ENCODE peak calls at places on chromosomes 3 and 15, in eight cellular contexts. One of them, this sample, is unnamed.
A peak's percentile ranks its signal among the peaks of the same experiment; 100 is the strongest.

GRCh38 chr3:136211547-136211946 is 15.4 kb upstream of the MSL2 start:
- DNase-seq in PC-3: no peak
- DNase-seq in OCI-LY7: no peak
- DNase-seq in GM23338: no peak
- DNase-seq in MM.1S: no peak
- DNase-seq in neural progenitor cell: no peak
- DNase-seq in SK-N-SH: no peak
- DNase-seq in HCT116: no peak
- DNase-seq in this sample: no peak

GRCh38 chr15:73295630-73296286 is 73.0 kb downstream of the HCN4 start:
- DNase-seq in PC-3: no peak
- DNase-seq in OCI-LY7: no peak
- DNase-seq in GM23338: no peak
- DNase-seq in MM.1S: no peak
- DNase-seq in neural progenitor cell: no peak
- DNase-seq in SK-N-SH: no peak
- DNase-seq in HCT116: no peak
- DNase-seq in this sample: peak; percentile 49

GRCh38 chr3:174951023-174951422 is 91.9 kb downstream of the NAALADL2 start:
- DNase-seq in PC-3: peak; percentile 89
- DNase-seq in OCI-LY7: no peak
- DNase-seq in GM23338: no peak
- DNase-seq in MM.1S: no peak
- DNase-seq in neural progenitor cell: no peak
- DNase-seq in SK-N-SH: no peak
- DNase-seq in HCT116: peak; percentile 33
- DNase-seq in this sample: no peak

GRCh38 chr3:16234281-16234680 is 30.5 kb downstream of the DPH3 start:
- DNase-seq in PC-3: no peak
- DNase-seq in OCI-LY7: no peak
- DNase-seq in GM23338: no peak
- DNase-seq in MM.1S: no peak
- DNase-seq in neural progenitor cell: no peak
- DNase-seq in SK-N-SH: no peak
- DNase-seq in HCT116: no peak
- DNase-seq in this sample: no peak

GRCh38 chr15:48566669-48567068 is 78.8 kb downstream of the FBN1 start:
- DNase-seq in PC-3: no peak
- DNase-seq in OCI-LY7: no peak
- DNase-seq in GM23338: peak; percentile 24
- DNase-seq in MM.1S: no peak
- DNase-seq in neural progenitor cell: no peak
- DNase-seq in SK-N-SH: no peak
- DNase-seq in HCT116: no peak
- DNase-seq in this sample: no peak

GRCh38 chr15:92807971-92808571 is 92.1 kb upstream of the CHD2 start:
- DNase-seq in PC-3: peak; percentile 31
- DNase-seq in OCI-LY7: peak; percentile 50
- DNase-seq in GM23338: peak; percentile 46
- DNase-seq in MM.1S: no peak
- DNase-seq in neural progenitor cell: no peak
- DNase-seq in SK-N-SH: no peak
- DNase-seq in HCT116: no peak
- DNase-seq in this sample: peak; percentile 41

GRCh38 chr15:48096813-48097212 is 24.0 kb upstream of the SLC24A5 start:
- DNase-seq in PC-3: peak; percentile 54
- DNase-seq in OCI-LY7: no peak
- DNase-seq in GM23338: no peak
- DNase-seq in MM.1S: no peak
- DNase-seq in neural progenitor cell: no peak
- DNase-seq in SK-N-SH: no peak
- DNase-seq in HCT116: no peak
- DNase-seq in this sample: no peak

GRCh38 chr3:185397676-185398075 is 34.7 kb downstream of the MAP3K13 start:
- DNase-seq in PC-3: no peak
- DNase-seq in OCI-LY7: no peak
- DNase-seq in GM23338: no peak
- DNase-seq in MM.1S: no peak
- DNase-seq in neural progenitor cell: no peak
- DNase-seq in SK-N-SH: peak; percentile 46
- DNase-seq in HCT116: no peak
- DNase-seq in this sample: no peak

GRCh38 chr3:157119369-157119951 is 40.5 kb downstream of the CCNL1 start:
- DNase-seq in PC-3: peak; percentile 45
- DNase-seq in OCI-LY7: no peak
- DNase-seq in GM23338: no peak
- DNase-seq in MM.1S: no peak
- DNase-seq in neural progenitor cell: no peak
- DNase-seq in SK-N-SH: no peak
- DNase-seq in HCT116: no peak
- DNase-seq in this sample: no peak

GRCh38 chr15:78540955-78541743 is 905 bp downstream of the PSMA4 start:
- DNase-seq in PC-3: peak; percentile 11
- DNase-seq in OCI-LY7: peak; percentile 11
- DNase-seq in GM23338: no peak
- DNase-seq in MM.1S: no peak
- DNase-seq in neural progenitor cell: no peak
- DNase-seq in SK-N-SH: peak; percentile 23
- DNase-seq in HCT116: no peak
- DNase-seq in this sample: no peak

DNA sequence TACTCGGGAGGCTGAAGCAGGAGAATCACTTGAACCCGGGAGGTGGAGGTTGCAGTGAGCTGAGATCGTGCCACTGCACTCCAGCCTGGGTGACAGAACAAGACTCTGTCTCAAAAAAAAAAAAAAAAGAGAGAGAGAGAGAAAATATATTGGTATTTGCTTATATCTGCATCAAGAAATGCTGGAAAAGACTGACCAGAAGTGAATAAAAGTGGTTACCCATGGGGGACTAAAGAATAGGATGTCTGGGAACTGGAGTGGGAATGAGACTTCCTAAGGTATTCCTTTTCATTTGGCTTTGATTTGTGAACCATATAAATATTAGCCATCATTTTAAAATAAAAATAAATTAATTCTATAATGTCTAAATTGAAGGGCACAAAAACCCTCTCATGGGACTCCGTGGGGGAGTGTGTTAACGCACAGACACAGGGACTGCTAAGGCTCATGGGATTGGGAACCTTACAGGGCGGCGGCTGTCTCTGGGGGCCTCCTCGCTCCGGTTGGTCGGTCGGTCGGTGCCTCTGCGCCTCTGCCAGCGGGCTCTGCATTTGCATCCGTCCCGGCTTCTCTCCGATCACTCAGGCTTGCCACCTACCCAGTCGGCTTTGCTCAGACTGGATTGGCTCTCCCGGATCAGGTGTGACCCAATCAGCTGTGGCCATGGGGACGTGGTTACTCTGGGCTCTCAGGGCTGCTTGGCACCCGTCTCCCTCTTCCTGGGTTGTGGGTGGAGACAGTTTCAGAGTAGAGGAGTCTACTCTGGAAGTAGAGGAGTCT is 12.7 kb upstream of the TSPAN3 start:
- DNase-seq in PC-3: no peak
- DNase-seq in OCI-LY7: peak; percentile 87
- DNase-seq in GM23338: peak; percentile 92
- DNase-seq in MM.1S: no peak
- DNase-seq in neural progenitor cell: peak; percentile 84
- DNase-seq in SK-N-SH: peak; percentile 79
- DNase-seq in HCT116: no peak
- DNase-seq in this sample: peak; percentile 84
- H3K4me3 ChIP-seq in PC-3: no peak overlapping the region
- H3K4me3 ChIP-seq in OCI-LY7: peak overlapping the region; percentile 48
- H3K4me3 ChIP-seq in GM23338: peak overlapping the region; percentile 24
- H3K4me3 ChIP-seq in MM.1S: no peak overlapping the region
- H3K4me3 ChIP-seq in neural progenitor cell: peak overlapping the region; percentile 12
- H3K4me3 ChIP-seq in SK-N-SH: no peak overlapping the region
- H3K4me3 ChIP-seq in HCT116: no peak overlapping the region
- H3K4me3 ChIP-seq in this sample: no peak overlapping the region

GRCh38 chr3:119769394-119770149 is 12.3 kb upstream of the NR1I2 start:
- DNase-seq in PC-3: no peak
- DNase-seq in OCI-LY7: no peak
- DNase-seq in GM23338: no peak
- DNase-seq in MM.1S: no peak
- DNase-seq in neural progenitor cell: no peak
- DNase-seq in SK-N-SH: no peak
- DNase-seq in HCT116: no peak
- DNase-seq in this sample: no peak
- TF ChIP-seq EZH2phosphoT487 in PC-3: no peak
- TF ChIP-seq EZH2phosphoT487 in OCI-LY7: no peak
- TF ChIP-seq EZH2phosphoT487 in GM23338: no peak
- TF ChIP-seq EZH2phosphoT487 in MM.1S: no peak
- TF ChIP-seq EZH2phosphoT487 in neural progenitor cell: no peak
- TF ChIP-seq EZH2phosphoT487 in SK-N-SH: no peak
- TF ChIP-seq EZH2phosphoT487 in HCT116: no peak
- TF ChIP-seq EZH2phosphoT487 in this sample: no peak

GRCh38 chr3:133492159-133492860 is 81.2 kb upstream of the CDV3 start:
- DNase-seq in PC-3: no peak
- DNase-seq in OCI-LY7: peak; percentile 72
- DNase-seq in GM23338: no peak
- DNase-seq in MM.1S: no peak
- DNase-seq in neural progenitor cell: no peak
- DNase-seq in SK-N-SH: no peak
- DNase-seq in HCT116: no peak
- DNase-seq in this sample: no peak

GRCh38 chr3:133489466-133490085 is 83.9 kb upstream of the CDV3 start:
- DNase-seq in PC-3: peak; percentile 60
- DNase-seq in OCI-LY7: no peak
- DNase-seq in GM23338: peak; percentile 64
- DNase-seq in MM.1S: no peak
- DNase-seq in neural progenitor cell: no peak
- DNase-seq in SK-N-SH: no peak
- DNase-seq in HCT116: no peak
- DNase-seq in this sample: no peak

GRCh38 chr3:133490468-133491351 is 82.8 kb upstream of the CDV3 start:
- DNase-seq in PC-3: peak; percentile 2
- DNase-seq in OCI-LY7: peak; percentile 96
- DNase-seq in GM23338: no peak
- DNase-seq in MM.1S: peak; percentile 55
- DNase-seq in neural progenitor cell: no peak
- DNase-seq in SK-N-SH: no peak
- DNase-seq in HCT116: no peak
- DNase-seq in this sample: no peak

GRCh38 chr3:133491481-133492059 is 81.9 kb upstream of the CDV3 start:
- DNase-seq in PC-3: no peak
- DNase-seq in OCI-LY7: no peak
- DNase-seq in GM23338: no peak
- DNase-seq in MM.1S: peak; percentile 60
- DNase-seq in neural progenitor cell: no peak
- DNase-seq in SK-N-SH: no peak
- DNase-seq in HCT116: no peak
- DNase-seq in this sample: no peak

DNA sequence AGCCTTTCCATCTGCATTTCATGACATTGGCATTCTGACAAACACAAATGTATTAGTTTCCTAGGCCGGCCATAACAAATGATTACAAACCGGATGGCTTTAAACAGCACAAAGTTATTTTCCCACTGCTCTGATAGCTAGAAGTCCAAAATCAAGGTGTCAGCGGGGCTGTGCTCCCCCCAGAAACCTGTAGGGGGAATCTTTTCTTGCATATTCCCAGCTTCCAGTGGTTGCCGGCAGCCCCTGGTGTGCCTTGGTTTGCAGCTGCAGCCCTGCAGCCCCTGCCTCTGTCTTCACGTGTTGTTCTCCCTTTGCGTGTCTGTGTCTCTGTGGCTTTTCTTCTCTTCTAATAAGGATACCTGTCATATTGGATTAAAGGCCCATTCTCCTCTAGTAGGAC is 79.0 kb upstream of the CDV3 start:
- DNase-seq in PC-3: no peak
- DNase-seq in OCI-LY7: peak; percentile 59
- DNase-seq in GM23338: peak; percentile 76
- DNase-seq in MM.1S: no peak
- DNase-seq in neural progenitor cell: peak; percentile 53
- DNase-seq in SK-N-SH: no peak
- DNase-seq in HCT116: no peak
- DNase-seq in this sample: no peak
- TF ChIP-seq CTCF in PC-3: peak; percentile 38
- TF ChIP-seq CTCF in OCI-LY7: peak; percentile 75
- TF ChIP-seq CTCF in GM23338: peak; percentile 56
- TF ChIP-seq CTCF in MM.1S: peak; percentile 9
- TF ChIP-seq CTCF in neural progenitor cell: peak; percentile 51
- TF ChIP-seq CTCF in SK-N-SH: peak; percentile 31
- TF ChIP-seq CTCF in HCT116: peak; percentile 54
- TF ChIP-seq CTCF in this sample: no peak

GRCh38 chr3:161975201-161975600 is 478.6 kb downstream of the OTOL1 start:
- DNase-seq in PC-3: no peak
- DNase-seq in OCI-LY7: no peak
- DNase-seq in GM23338: no peak
- DNase-seq in MM.1S: no peak
- DNase-seq in neural progenitor cell: no peak
- DNase-seq in SK-N-SH: no peak
- DNase-seq in HCT116: no peak
- DNase-seq in this sample: no peak
- H3K4me3 ChIP-seq in PC-3: no peak overlapping the region
- H3K4me3 ChIP-seq in OCI-LY7: no peak overlapping the region
- H3K4me3 ChIP-seq in GM23338: no peak overlapping the region
- H3K4me3 ChIP-seq in MM.1S: no peak overlapping the region
- H3K4me3 ChIP-seq in neural progenitor cell: no peak overlapping the region
- H3K4me3 ChIP-seq in SK-N-SH: no peak overlapping the region
- H3K4me3 ChIP-seq in HCT116: no peak overlapping the region
- H3K4me3 ChIP-seq in this sample: no peak overlapping the region

This sample was measured in hepatocyte.